ENCODE peak calls at places on chromosome 11, in five cellular contexts. One of them, this sample, is unnamed.

GRCh38 chr11:73445980-73446379 is 69.8 kb downstream of the RELT start:
- DNase-seq in HTR-8/SVneo: no peak
- DNase-seq in tibial nerve: no peak
- DNase-seq in mesothelial cell of epicardium: no peak
- DNase-seq in colonic mucosa: no peak
- DNase-seq in this sample: no peak

GRCh38 chr11:117841582-117842031 is 17.1 kb upstream of the FXYD2 start:
- DNase-seq in colonic mucosa: peak; percentile 16
- DNase-seq in mesothelial cell of epicardium: peak; percentile 29
- DNase-seq in tibial nerve: no peak
- DNase-seq in HTR-8/SVneo: no peak
- DNase-seq in this sample: no peak

GRCh38 chr11:31813242-31813960 is 2.3 kb upstream of the PAX6 start:
- DNase-seq in tibial nerve: no peak
- DNase-seq in HTR-8/SVneo: no peak
- DNase-seq in colonic mucosa: no peak
- DNase-seq in mesothelial cell of epicardium: no peak
- DNase-seq in this sample: no peak

GRCh38 chr11:74571062-74571399 is 21.4 kb upstream of the POLD3 start:
- DNase-seq in mesothelial cell of epicardium: no peak
- DNase-seq in HTR-8/SVneo: no peak
- DNase-seq in colonic mucosa: no peak
- DNase-seq in tibial nerve: no peak
- DNase-seq in this sample: no peak

GRCh38 chr11:72221386-72221785 is 3.2 kb upstream of the INPPL1 start:
- DNase-seq in mesothelial cell of epicardium: peak; percentile 28
- DNase-seq in tibial nerve: no peak
- DNase-seq in HTR-8/SVneo: no peak
- DNase-seq in colonic mucosa: no peak
- DNase-seq in this sample: no peak

GRCh38 chr11:13983081-13983751 is 20.7 kb downstream of the SPON1 start:
- DNase-seq in HTR-8/SVneo: no peak
- DNase-seq in tibial nerve: no peak
- DNase-seq in colonic mucosa: peak; percentile 46
- DNase-seq in mesothelial cell of epicardium: no peak
- DNase-seq in this sample: no peak

GRCh38 chr11:93585758-93586157 is 42.6 kb upstream of the SMCO4 start:
- DNase-seq in mesothelial cell of epicardium: no peak
- DNase-seq in tibial nerve: no peak
- DNase-seq in colonic mucosa: no peak
- DNase-seq in HTR-8/SVneo: no peak
- DNase-seq in this sample: peak; percentile 43

GRCh38 chr11:2777396-2777795 is 77.6 kb upstream of the KCNQ1OT1 start:
- DNase-seq in tibial nerve: peak; percentile 6
- DNase-seq in mesothelial cell of epicardium: no peak
- DNase-seq in colonic mucosa: peak; percentile 17
- DNase-seq in HTR-8/SVneo: peak; percentile 58
- DNase-seq in this sample: no peak

GRCh38 chr11:77418981-77419592 is 54.8 kb downstream of the PAK1 start:
- DNase-seq in mesothelial cell of epicardium: no peak
- DNase-seq in colonic mucosa: no peak
- DNase-seq in HTR-8/SVneo: no peak
- DNase-seq in tibial nerve: no peak
- DNase-seq in this sample: no peak

GRCh38 chr11:2944953-2945756 is 15.9 kb upstream of the PHLDA2 start:
- DNase-seq in colonic mucosa: peak; percentile 87
- DNase-seq in HTR-8/SVneo: no peak
- DNase-seq in tibial nerve: peak; percentile 84
- DNase-seq in mesothelial cell of epicardium: peak; percentile 74
- DNase-seq in this sample: peak; percentile 89

GRCh38 chr11:83092488-83093384 is 21.0 kb upstream of the RAB30 start:
- DNase-seq in HTR-8/SVneo: no peak
- DNase-seq in colonic mucosa: peak; percentile 76
- DNase-seq in mesothelial cell of epicardium: no peak
- DNase-seq in tibial nerve: no peak
- DNase-seq in this sample: peak; percentile 59

GRCh38 chr11:93903989-93904388 is 53.6 kb upstream of the VSTM5 start:
- DNase-seq in HTR-8/SVneo: no peak
- DNase-seq in mesothelial cell of epicardium: no peak
- DNase-seq in tibial nerve: no peak
- DNase-seq in colonic mucosa: no peak
- DNase-seq in this sample: no peak

GRCh38 chr11:100918551-100919500 is 210.8 kb downstream of the PGR start:
- DNase-seq in mesothelial cell of epicardium: no peak
- DNase-seq in colonic mucosa: peak; percentile 32
- DNase-seq in HTR-8/SVneo: no peak
- DNase-seq in tibial nerve: no peak
- DNase-seq in this sample: peak; percentile 66

GRCh38 chr11:95996621-95997020 is 72.7 kb upstream of the MTMR2 start:
- DNase-seq in mesothelial cell of epicardium: no peak
- DNase-seq in HTR-8/SVneo: no peak
- DNase-seq in tibial nerve: no peak
- DNase-seq in colonic mucosa: no peak
- DNase-seq in this sample: no peak

GRCh38 chr11:113261709-113262475 is 52.5 kb upstream of the TTC12 start:
- DNase-seq in HTR-8/SVneo: no peak
- DNase-seq in tibial nerve: no peak
- DNase-seq in mesothelial cell of epicardium: no peak
- DNase-seq in colonic mucosa: no peak
- DNase-seq in this sample: peak; percentile 71

GRCh38 chr11:12285811-12286222 is 91.6 kb upstream of the PARVA start:
- DNase-seq in HTR-8/SVneo: no peak
- DNase-seq in tibial nerve: no peak
- DNase-seq in mesothelial cell of epicardium: no peak
- DNase-seq in colonic mucosa: peak; percentile 16
- DNase-seq in this sample: no peak

GRCh38 chr11:15936011-15936410 is 420.3 kb downstream of the SOX6 start:
- DNase-seq in HTR-8/SVneo: no peak
- DNase-seq in tibial nerve: no peak
- DNase-seq in mesothelial cell of epicardium: no peak
- DNase-seq in colonic mucosa: no peak
- DNase-seq in this sample: no peak

GRCh38 chr11:6259638-6260019 is at the start of gene CCKBR:
- DNase-seq in tibial nerve: no peak
- DNase-seq in HTR-8/SVneo: no peak
- DNase-seq in colonic mucosa: no peak
- DNase-seq in mesothelial cell of epicardium: peak; percentile 47
- DNase-seq in this sample: no peak

GRCh38 chr11:7449196-7449840 is 36.0 kb upstream of the OLFML1 start:
- DNase-seq in mesothelial cell of epicardium: no peak
- DNase-seq in tibial nerve: no peak
- DNase-seq in colonic mucosa: no peak
- DNase-seq in HTR-8/SVneo: no peak
- DNase-seq in this sample: no peak

GRCh38 chr11:14518820-14519219 is 1.4 kb downstream of the PSMA1 start:
- DNase-seq in tibial nerve: no peak
- DNase-seq in colonic mucosa: no peak
- DNase-seq in mesothelial cell of epicardium: no peak
- DNase-seq in HTR-8/SVneo: no peak
- DNase-seq in this sample: no peak

GRCh38 chr11:13364388-13364787 is 86.8 kb downstream of the BMAL1 start:
- DNase-seq in colonic mucosa: no peak
- DNase-seq in mesothelial cell of epicardium: no peak
- DNase-seq in tibial nerve: no peak
- DNase-seq in HTR-8/SVneo: no peak
- DNase-seq in this sample: no peak

GRCh38 chr11:62805991-62806441 is 776 bp upstream of the NXF1 start:
- DNase-seq in HTR-8/SVneo: no peak
- DNase-seq in tibial nerve: no peak
- DNase-seq in mesothelial cell of epicardium: no peak
- DNase-seq in colonic mucosa: peak; percentile 25
- DNase-seq in this sample: no peak

GRCh38 chr11:118145285-118146227 is 7.1 kb downstream of the SCN4B start:
- DNase-seq in mesothelial cell of epicardium: peak; percentile 94
- DNase-seq in tibial nerve: peak; percentile 70
- DNase-seq in colonic mucosa: peak; percentile 97
- DNase-seq in HTR-8/SVneo: peak; percentile 96
- DNase-seq in this sample: peak; percentile 63

GRCh38 chr11:106222626-106223025 is 145.2 kb downstream of the AASDHPPT start:
- DNase-seq in mesothelial cell of epicardium: no peak
- DNase-seq in tibial nerve: no peak
- DNase-seq in colonic mucosa: no peak
- DNase-seq in HTR-8/SVneo: no peak
- DNase-seq in this sample: no peak

GRCh38 chr11:74749127-74749964 is 697 bp downstream of the RNF169 start:
- DNase-seq in colonic mucosa: peak; percentile 53
- DNase-seq in mesothelial cell of epicardium: peak; percentile 61
- DNase-seq in HTR-8/SVneo: peak; percentile 57
- DNase-seq in tibial nerve: no peak
- DNase-seq in this sample: peak; percentile 21

GRCh38 chr11:10566257-10566956 is 2.1 kb downstream of the LYVE1 start:
- DNase-seq in tibial nerve: no peak
- DNase-seq in colonic mucosa: no peak
- DNase-seq in HTR-8/SVneo: no peak
- DNase-seq in mesothelial cell of epicardium: no peak
- DNase-seq in this sample: no peak

GRCh38 chr11:12108875-12109453 is 1.4 kb upstream of the MICAL2 start:
- DNase-seq in colonic mucosa: no peak
- DNase-seq in tibial nerve: no peak
- DNase-seq in mesothelial cell of epicardium: no peak
- DNase-seq in HTR-8/SVneo: no peak
- DNase-seq in this sample: no peak

GRCh38 chr11:110772863-110773262 is 60.6 kb upstream of the ARHGAP20 start:
- DNase-seq in tibial nerve: no peak
- DNase-seq in colonic mucosa: no peak
- DNase-seq in mesothelial cell of epicardium: no peak
- DNase-seq in HTR-8/SVneo: no peak
- DNase-seq in this sample: no peak

GRCh38 chr11:46293616-46294015 is 16.2 kb downstream of the CREB3L1 start:
- DNase-seq in tibial nerve: no peak
- DNase-seq in HTR-8/SVneo: no peak
- DNase-seq in colonic mucosa: no peak
- DNase-seq in mesothelial cell of epicardium: no peak
- DNase-seq in this sample: peak; percentile 83

GRCh38 chr11:62307950-62308349 is 9.1 kb upstream of the SCGB1D4 start:
- DNase-seq in colonic mucosa: no peak
- DNase-seq in HTR-8/SVneo: no peak
- DNase-seq in tibial nerve: no peak
- DNase-seq in mesothelial cell of epicardium: no peak
- DNase-seq in this sample: no peak

GRCh38 chr11:46414466-46414796 is 22.9 kb upstream of the CHRM4 start:
- DNase-seq in tibial nerve: no peak
- DNase-seq in colonic mucosa: no peak
- DNase-seq in HTR-8/SVneo: no peak
- DNase-seq in mesothelial cell of epicardium: no peak
- DNase-seq in this sample: no peak

This sample was measured in H4.